ENCODE peak calls at places on chromosomes 6 and 20, in five cellular contexts. X is SK-N-SH, O is HepG2, F is K562, N is GM12878. P is an unnamed sample.

GRCh38 chr20:17610566-17611289 is 40.9 kb downstream of the DSTN start:
- DNase-seq in X (peak), O (no peak), F (no peak), N (no peak), P (no peak)

GRCh38 chr20:5871720-5872410 is 78.5 kb downstream of the TRMT6 start:
- DNase-seq in X (no peak), O (no peak), F (no peak), N (no peak), P (no peak)

GRCh38 chr20:23419995-23420901 is 1.0 kb downstream of the NAPB start:
- DNase-seq in X (peak), O (peak), F (peak), N (no peak), P (peak)

GRCh38 chr6:135870722-135871121 is 19.2 kb downstream of the PDE7B start:
- DNase-seq in X (no peak), O (no peak), F (no peak), N (no peak), P (peak)

GRCh38 chr6:45864651-45865050 is 151.0 kb downstream of the CLIC5 start:
- DNase-seq in X (no peak), O (no peak), F (no peak), N (no peak), P (no peak)

GRCh38 chr6:2575191-2575590 is 175.5 kb downstream of the MYLK4 start:
- DNase-seq in X (no peak), O (no peak), F (no peak), N (no peak), P (peak)

GRCh38 chr20:58875541-58876134 is 23.1 kb downstream of the GNAS start:
- DNase-seq in X (no peak), O (no peak), F (peak), N (no peak), P (peak)

GRCh38 chr20:11274137-11274536 is 600.3 kb upstream of the JAG1 start:
- DNase-seq in X (peak), O (peak), F (peak), N (no peak), P (peak)

GRCh38 chr20:23019403-23019802 is 15.7 kb upstream of the SSTR4 start:
- DNase-seq in X (no peak), O (no peak), F (no peak), N (no peak), P (no peak)

GRCh38 chr20:41969656-41970055 is 351.5 kb upstream of the CHD6 start:
- DNase-seq in X (peak), O (no peak), F (no peak), N (no peak), P (no peak)

GRCh38 chr6:137362878-137363804 is 131.1 kb downstream of the OLIG3 start:
- DNase-seq in X (no peak), O (peak), F (no peak), N (no peak), P (no peak)

GRCh38 chr6:96075826-96076225 is 60.1 kb downstream of the FUT9 start:
- DNase-seq in X (no peak), O (no peak), F (no peak), N (no peak), P (no peak)

GRCh38 chr6:116922853-116923548 is 46.0 kb downstream of the RFX6 start:
- DNase-seq in X (no peak), O (no peak), F (no peak), N (no peak), P (no peak)

GRCh38 chr6:12892201-12892600 is 175.6 kb downstream of the PHACTR1 start:
- DNase-seq in X (peak), O (no peak), F (no peak), N (no peak), P (no peak)

GRCh38 chr6:164040994-164041393 is 626.5 kb downstream of the QKI start:
- DNase-seq in X (no peak), O (no peak), F (no peak), N (no peak), P (no peak)

GRCh38 chr6:11198663-11199603 is 33.5 kb downstream of the NEDD9 start:
- DNase-seq in X (no peak), O (no peak), F (no peak), N (no peak), P (no peak)

GRCh38 chr6:155887431-155887830 is 431.8 kb upstream of the NOX3 start:
- DNase-seq in X (no peak), O (no peak), F (no peak), N (no peak), P (no peak)

GRCh38 chr6:10302566-10303235 is 112.2 kb downstream of the TFAP2A start:
- DNase-seq in X (no peak), O (no peak), F (no peak), N (no peak), P (no peak)

GRCh38 chr6:53943410-53943809 is 148.6 kb downstream of the LRRC1 start:
- DNase-seq in X (no peak), O (no peak), F (no peak), N (no peak), P (no peak)

GRCh38 chr20:22716824-22717351 is 132.5 kb upstream of the FOXA2 start:
- DNase-seq in X (no peak), O (no peak), F (no peak), N (no peak), P (peak)

GRCh38 chr6:11876934-11877433 is 98.4 kb upstream of the ADTRP start:
- DNase-seq in X (no peak), O (no peak), F (no peak), N (peak), P (no peak)

GRCh38 chr20:45589725-45590124 is 10.6 kb upstream of the WFDC8 start:
- DNase-seq in X (no peak), O (no peak), F (no peak), N (no peak), P (no peak)

GRCh38 chr6:53124131-53124800 is 24.4 kb downstream of the GCM1 start:
- DNase-seq in X (no peak), O (no peak), F (no peak), N (no peak), P (no peak)

GRCh38 chr6:46324706-46325105 is 153.9 kb upstream of the ENPP5 start:
- DNase-seq in X (no peak), O (no peak), F (no peak), N (no peak), P (no peak)

GRCh38 chr6:3566812-3567211 is 110.0 kb upstream of the SLC22A23 start:
- DNase-seq in X (no peak), O (no peak), F (no peak), N (no peak), P (peak)

GRCh38 chr20:62577447-62577846 is 64.9 kb upstream of the SLCO4A1 start:
- DNase-seq in X (no peak), O (no peak), F (no peak), N (no peak), P (no peak)

GRCh38 chr6:148183776-148184175 is 158.9 kb upstream of the SASH1 start:
- DNase-seq in X (no peak), O (no peak), F (no peak), N (no peak), P (no peak)

GRCh38 chr6:144510859-144511258 is 225.7 kb downstream of the UTRN start:
- DNase-seq in X (no peak), O (no peak), F (no peak), N (no peak), P (no peak)

GRCh38 chr20:46810442-46811327 is 84.0 kb upstream of the EYA2 start:
- DNase-seq in X (no peak), O (no peak), F (no peak), N (no peak), P (no peak)

GRCh38 chr20:5845686-5846651 is 95.8 kb downstream of the SHLD1 start:
- DNase-seq in X (peak), O (no peak), F (no peak), N (peak), P (peak)

GRCh38 chr6:4616311-4616710 is 159.9 kb upstream of the CDYL start:
- DNase-seq in X (no peak), O (no peak), F (no peak), N (no peak), P (no peak)

GRCh38 chr6:4614637-4615036 is 161.6 kb upstream of the CDYL start:
- DNase-seq in X (no peak), O (no peak), F (no peak), N (no peak), P (no peak)

GRCh38 chr6:4613795-4614194 is 162.4 kb upstream of the CDYL start:
- DNase-seq in X (no peak), O (no peak), F (no peak), N (no peak), P (no peak)

GRCh38 chr6:4615231-4615630 is 161.0 kb upstream of the CDYL start:
- DNase-seq in X (no peak), O (no peak), F (no peak), N (no peak), P (no peak)

DNA sequence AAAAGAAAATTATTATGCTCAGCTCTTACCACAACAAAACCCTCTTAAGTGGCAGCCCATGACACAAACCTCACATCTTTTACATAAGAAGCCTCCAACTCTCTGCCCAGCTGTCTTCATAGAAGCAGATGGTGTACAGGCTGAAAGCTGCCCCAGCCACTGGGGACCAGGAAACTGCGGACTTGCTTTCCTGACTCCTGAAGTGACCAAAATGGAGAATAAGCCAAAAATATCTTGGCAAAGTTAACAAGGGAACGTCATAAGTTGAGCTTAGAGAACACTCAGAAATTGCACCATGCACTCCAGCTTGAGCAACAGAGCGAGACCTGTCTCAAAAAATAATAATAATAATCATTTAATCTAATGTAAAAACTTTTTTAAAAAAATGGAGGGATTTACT is 160.3 kb upstream of the CDYL start:
- DNase-seq in X (no peak), O (no peak), F (no peak), N (no peak), P (peak)
- TF ChIP-seq MXI1 in X (no peak), O (no peak), F (no peak), N (no peak), P (no peak)

DNA sequence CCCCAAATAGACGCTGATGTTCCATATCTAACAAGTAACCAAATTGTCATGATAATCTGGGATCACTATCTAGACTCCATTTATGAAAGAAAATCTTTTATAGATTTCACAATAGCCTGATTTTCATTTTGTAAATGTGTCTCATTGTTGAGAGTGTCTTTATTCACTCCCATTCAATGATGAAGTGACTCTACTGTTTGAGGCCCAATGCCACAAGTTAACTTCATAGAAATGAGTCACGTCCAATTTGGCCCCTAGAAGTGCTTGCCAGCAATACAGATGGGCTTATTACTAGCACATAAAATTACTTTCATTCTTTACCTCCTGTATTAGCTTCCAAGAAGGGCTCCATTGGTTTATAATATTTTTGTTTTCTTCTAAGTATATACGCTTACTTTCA is 6.3 kb downstream of the IPCEF1 start:
- DNase-seq in X (no peak), O (no peak), F (no peak), N (no peak), P (peak)
- TF ChIP-seq MXI1 in X (no peak), O (no peak), F (no peak), N (no peak), P (no peak)

DNA sequence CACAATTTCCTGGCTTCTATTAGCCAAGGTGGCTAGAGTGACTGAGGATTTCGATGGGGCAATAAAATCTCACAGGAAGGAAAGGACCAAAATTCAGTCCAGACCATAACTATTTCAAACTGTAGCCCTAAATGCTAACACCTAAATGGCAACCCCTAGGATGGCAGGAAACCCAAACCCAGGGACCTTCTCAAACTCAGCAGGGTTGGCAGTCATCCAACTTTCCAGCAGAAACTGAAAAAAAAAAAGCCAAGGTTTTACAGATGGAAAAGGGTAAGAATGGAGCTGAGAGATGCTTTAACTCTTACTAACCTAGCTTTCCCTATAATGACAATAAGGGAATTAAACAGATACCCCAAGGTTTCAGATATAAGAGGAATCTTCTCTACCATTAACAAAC is 10.5 kb downstream of the IBTK start:
- DNase-seq in X (peak), O (no peak), F (no peak), N (no peak), P (no peak)
- TF ChIP-seq MXI1 in X (no peak), O (no peak), F (no peak), N (no peak), P (no peak)

GRCh38 chr20:2690718-2691117 is 1.9 kb upstream of the EBF4 start:
- DNase-seq in X (no peak), O (no peak), F (no peak), N (no peak), P (no peak)
- TF ChIP-seq MXI1 in X (no peak), O (no peak), F (no peak), N (no peak), P (no peak)

GRCh38 chr20:25090492-25091429 is 8.8 kb upstream of the VSX1 start:
- DNase-seq in X (no peak), O (no peak), F (no peak), N (peak), P (no peak)
- TF ChIP-seq MXI1 in X (no peak), O (no peak), F (no peak), N (no peak), P (no peak)

DNA sequence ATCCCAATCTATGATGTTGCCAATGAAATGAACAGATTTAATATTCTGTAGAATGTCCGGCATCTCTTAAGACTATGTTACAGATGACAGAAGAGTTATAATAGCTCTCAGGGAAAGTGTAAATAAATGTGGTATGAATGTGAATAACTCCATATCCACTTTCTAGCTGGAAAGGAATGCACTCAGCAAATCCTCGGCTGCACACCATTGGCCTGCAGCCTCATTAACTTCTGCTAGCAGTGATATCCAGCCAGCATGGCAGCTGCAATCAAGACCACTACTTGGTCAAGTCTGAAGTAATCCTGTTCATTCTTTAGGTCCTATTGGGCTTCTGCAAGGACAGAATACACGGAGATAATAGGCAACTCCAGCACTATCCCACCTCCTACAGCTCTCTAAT is 17.3 kb upstream of the MICA start:
- DNase-seq in X (no peak), O (no peak), F (no peak), N (no peak), P (no peak)
- TF ChIP-seq MXI1 in X (no peak), O (no peak), F (no peak), N (no peak), P (no peak)

DNA sequence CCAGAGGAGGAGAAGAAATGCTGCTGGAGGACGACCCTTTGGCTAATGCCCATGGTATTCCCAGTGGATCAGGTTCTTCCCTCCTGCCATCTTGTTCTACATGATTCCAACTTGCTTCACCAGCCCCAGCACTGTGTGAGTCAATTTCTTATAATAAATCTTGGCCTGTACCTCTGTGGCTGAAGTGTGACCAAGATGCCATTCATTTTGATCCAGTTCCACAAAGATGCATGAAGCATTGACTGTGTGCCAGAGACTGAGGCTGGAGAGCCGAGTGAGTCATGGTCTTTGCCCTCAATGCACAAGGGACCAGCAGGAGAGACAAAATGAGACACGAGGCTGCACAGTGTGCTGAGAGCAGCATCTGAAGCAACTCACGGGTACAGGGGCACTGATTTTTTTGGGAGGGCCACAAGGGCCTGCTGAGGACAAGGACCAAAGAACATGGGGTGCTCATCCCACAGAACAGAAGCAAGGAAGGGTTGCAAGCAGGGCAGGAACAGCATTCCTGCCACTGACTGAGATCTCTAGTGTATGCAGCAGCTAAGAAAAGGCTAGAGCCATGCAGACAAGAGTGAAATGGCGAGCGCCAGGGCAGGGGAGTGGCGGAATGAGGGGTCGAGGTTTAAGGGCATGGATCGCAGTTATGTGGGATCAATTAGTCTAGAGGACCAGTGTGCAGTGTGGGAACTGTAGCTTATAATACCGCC is 207.0 kb downstream of the THBS2 start:
- DNase-seq in X (no peak), O (no peak), F (no peak), N (no peak), P (peak)
- TF ChIP-seq MXI1 in X (no peak), O (no peak), F (no peak), N (no peak), P (no peak)

DNA sequence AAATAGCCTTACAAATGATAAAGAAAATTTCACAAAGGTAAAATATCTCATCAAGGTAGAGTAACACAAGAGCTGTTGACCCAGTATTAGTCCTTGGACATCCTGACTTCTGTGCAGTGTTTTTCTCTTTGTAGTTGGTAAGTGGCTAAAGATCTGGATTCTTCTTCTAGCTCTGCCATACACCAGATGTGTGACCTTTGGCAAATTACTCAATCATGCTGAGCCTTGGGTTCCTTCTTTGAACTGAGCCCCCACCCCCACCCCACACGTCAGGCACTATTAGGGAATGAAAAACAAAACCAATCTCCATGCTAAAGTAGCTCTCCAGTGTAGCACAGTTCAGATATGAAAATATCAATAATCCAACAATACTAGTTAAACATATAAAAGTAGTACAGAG is 15.1 kb upstream of the TRIM39 start:
- DNase-seq in X (no peak), O (peak), F (no peak), N (no peak), P (no peak)
- TF ChIP-seq MXI1 in X (no peak), O (no peak), F (no peak), N (no peak), P (no peak)

GRCh38 chr6:33419580-33420492 is at the start of gene SYNGAP1:
- DNase-seq in X (peak), O (no peak), F (no peak), N (no peak), P (peak)
- TF ChIP-seq MXI1 in X (no peak), O (no peak), F (no peak), N (no peak), P (no peak)

DNA sequence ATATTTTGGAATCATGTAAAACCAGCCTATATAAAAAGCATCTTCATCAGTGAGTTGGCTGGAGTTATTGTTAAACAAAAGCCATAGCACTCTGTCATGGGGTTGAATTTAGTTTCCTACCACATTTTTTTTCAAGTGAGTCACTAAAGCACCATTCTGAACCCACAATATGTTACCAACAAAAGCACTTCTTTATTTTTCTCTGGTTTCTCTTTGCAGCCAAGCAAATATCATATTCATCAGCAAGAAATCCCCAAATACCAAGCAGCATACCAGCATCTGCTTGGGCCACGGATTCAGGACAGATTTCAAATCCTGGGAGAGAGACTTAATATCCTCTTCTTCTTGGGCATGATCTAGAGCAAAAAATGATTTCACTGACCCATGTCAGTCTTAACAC is 441.4 kb downstream of the BCKDHB start:
- DNase-seq in X (no peak), O (no peak), F (no peak), N (no peak), P (peak)
- TF ChIP-seq MXI1 in X (no peak), O (no peak), F (no peak), N (no peak), P (no peak)

P was measured in IMR-90.